ENCODE peak calls at places on chromosomes 12 and 14, in four cellular contexts. L is H1, C is K562, T is GM12878. Z is an unnamed sample.

GRCh38 chr12:124865728-124866127 is 2.1 kb upstream of the SCARB1 start:
- DNase-seq in L (no peak), C (no peak), T (no peak), Z (no peak)

GRCh38 chr12:109309441-109310246 is 560 bp upstream of the FOXN4 start:
- DNase-seq in L (no peak), C (peak; percentile 66), T (no peak), Z (no peak)

GRCh38 chr12:95480230-95480629 is 6.3 kb downstream of the METAP2 start:
- DNase-seq in L (no peak), C (no peak), T (no peak), Z (no peak)

GRCh38 chr12:103333676-103334075 is 162.1 kb downstream of the C12orf42 start:
- DNase-seq in L (no peak), C (no peak), T (no peak), Z (no peak)

GRCh38 chr12:107818984-107819383 is 44.5 kb downstream of the ASCL4 start:
- DNase-seq in L (no peak), C (no peak), T (no peak), Z (no peak)

GRCh38 chr12:58833844-58834243 is 86.5 kb downstream of the LRIG3 start:
- DNase-seq in L (no peak), C (no peak), T (no peak), Z (no peak)

GRCh38 chr14:79260406-79260805 is 950.9 kb downstream of the DIO2 start:
- DNase-seq in L (no peak), C (no peak), T (no peak), Z (no peak)

GRCh38 chr12:31605531-31605930 is 14.6 kb upstream of the DENND5B start:
- DNase-seq in L (no peak), C (no peak), T (no peak), Z (no peak)

GRCh38 chr12:98344630-98345029 is 170.8 kb upstream of the TMPO start:
- DNase-seq in L (no peak), C (no peak), T (no peak), Z (no peak)

GRCh38 chr14:103230658-103231334 is 103.2 kb upstream of the EIF5 start:
- DNase-seq in L (no peak), C (no peak), T (no peak), Z (no peak)
- TF ChIP-seq HDAC6 in L (no peak), C (no peak), T (no peak), Z (no peak)

GRCh38 chr14:74840603-74841030 is 35.3 kb downstream of the PROX2 start:
- DNase-seq in L (no peak), C (no peak), T (no peak), Z (no peak)

GRCh38 chr14:74838141-74838540 is 37.8 kb downstream of the PROX2 start:
- DNase-seq in L (no peak), C (no peak), T (no peak), Z (no peak)

GRCh38 chr14:74846168-74846567 is 29.8 kb downstream of the PROX2 start:
- DNase-seq in L (no peak), C (no peak), T (no peak), Z (no peak)

GRCh38 chr14:74843653-74844052 is 32.3 kb downstream of the PROX2 start:
- DNase-seq in L (no peak), C (no peak), T (no peak), Z (no peak)

GRCh38 chr14:74841230-74842207 is 34.4 kb downstream of the PROX2 start:
- DNase-seq in L (no peak), C (no peak), T (peak; percentile 77), Z (no peak)
- TF ChIP-seq HDAC2 in L (no peak), C (no peak), T (no peak), Z (no peak)

GRCh38 chr12:34373926-34374325 is 351.6 kb downstream of the ALG10 start:
- DNase-seq in L (no peak), C (no peak), T (no peak), Z (no peak)

GRCh38 chr12:34368079-34368478 is 345.8 kb downstream of the ALG10 start:
- DNase-seq in L (no peak), C (no peak), T (no peak), Z (no peak)

GRCh38 chr12:34372003-34372402 is 349.7 kb downstream of the ALG10 start:
- DNase-seq in L (no peak), C (no peak), T (no peak), Z (no peak)

GRCh38 chr12:34376133-34376799 is 354.0 kb downstream of the ALG10 start:
- DNase-seq in L (no peak), C (peak; percentile 48), T (no peak), Z (no peak)

GRCh38 chr12:34371050-34371449 is 348.8 kb downstream of the ALG10 start:
- DNase-seq in L (no peak), C (no peak), T (no peak), Z (no peak)
- TF ChIP-seq HDAC6 in L (no peak), C (no peak), T (no peak), Z (no peak)

GRCh38 chr12:47527816-47528215 is 178.0 kb downstream of the RPAP3 start:
- DNase-seq in L (no peak), C (no peak), T (no peak), Z (no peak)
- TF ChIP-seq HDAC2 in L (no peak), C (no peak), T (no peak), Z (no peak)

GRCh38 chr12:100061814-100062213 is 77.1 kb upstream of the ANKS1B start:
- DNase-seq in L (no peak), C (no peak), T (no peak), Z (no peak)

GRCh38 chr12:100058482-100059029 is 73.8 kb upstream of the ANKS1B start:
- DNase-seq in L (no peak), C (no peak), T (no peak), Z (no peak)
- TF ChIP-seq HDAC6 in L (no peak), C (no peak), T (no peak), Z (no peak)

DNA sequence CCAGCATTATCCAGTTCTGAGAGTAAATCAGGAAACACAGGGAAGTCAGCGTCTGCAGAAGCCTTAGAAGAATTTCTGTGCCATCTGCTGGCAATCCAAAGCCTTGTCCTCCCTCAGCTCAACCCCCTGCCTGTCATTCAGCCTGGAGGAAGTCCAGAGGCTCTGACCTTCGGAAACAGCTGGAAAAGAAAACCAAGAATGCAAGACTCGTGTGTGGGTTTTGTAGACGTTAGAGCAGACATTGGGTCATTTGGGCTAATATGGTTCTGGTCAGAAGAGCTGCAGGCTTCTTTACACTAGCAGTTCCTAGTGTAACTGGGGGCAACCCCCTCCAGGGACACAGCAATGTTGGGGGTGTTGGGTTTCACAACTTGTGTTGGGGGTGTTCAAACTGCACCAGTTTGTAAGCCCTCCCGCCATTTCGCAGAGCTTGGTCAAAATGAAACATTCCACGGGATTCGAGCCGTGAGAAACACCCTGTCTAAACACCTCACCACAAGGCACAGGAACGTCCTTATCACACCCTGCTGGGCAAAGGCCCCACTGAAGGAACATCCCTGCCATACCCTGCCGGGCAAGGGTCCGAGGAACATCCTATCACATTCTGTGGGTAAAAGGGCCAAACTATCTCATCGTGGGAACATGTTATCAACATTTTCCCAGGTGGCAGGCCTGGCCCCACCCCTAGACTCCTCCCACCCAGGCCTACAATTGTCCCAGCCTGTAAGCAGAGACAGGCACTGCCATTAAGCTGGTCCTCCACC is 21.0 kb upstream of the SERPINA4 start:
- DNase-seq in L (no peak), C (no peak), T (no peak), Z (peak; percentile 69)
- TF ChIP-seq HDAC2 in L (no peak), C (no peak), T (no peak), Z (no peak)